ENCODE peak calls at places on chromosomes 4 and X, in four cellular contexts. O, S, Z and Y are unnamed samples. For H3K27me3, the result is how much of the 10 kb centered on the place peaks cover.

GRCh38 chrX:12496343-12496742 is 294.9 kb upstream of the PRPS2 start:
- DNase-seq in S (no peak), O (no peak), Z (no peak), Y (no peak)

GRCh38 chr4:76377481-76377901 is 43.5 kb downstream of the CCDC158 start:
- DNase-seq in S (no peak), O (no peak), Z (no peak), Y (no peak)

GRCh38 chr4:119656986-119657635 is 28.5 kb upstream of the PDE5A start:
- DNase-seq in O (no peak), Z (no peak), S (no peak), Y (no peak)

GRCh38 chr4:72971572-72971971 is 97.9 kb downstream of the COX18 start:
- DNase-seq in S (no peak), Z (no peak), O (no peak), Y (no peak)

GRCh38 chr4:69910016-69910782 is 20.7 kb upstream of the CSN1S1 start:
- DNase-seq in S (no peak), Z (no peak), O (no peak), Y (no peak)

GRCh38 chr4:120673696-120674095 is 248.8 kb downstream of the PRDM5 start:
- DNase-seq in Z (no peak), O (no peak), S (no peak), Y (no peak)

GRCh38 chr4:122540827-122541226 is 80.0 kb downstream of the IL21 start:
- DNase-seq in O (no peak), Z (no peak), S (no peak), Y (no peak)

GRCh38 chr4:30600246-30600645 is 119.9 kb upstream of the PCDH7 start:
- DNase-seq in O (no peak), Z (no peak), S (no peak), Y (no peak)

GRCh38 chr4:33270403-33270802 is 2550.2 kb downstream of the PCDH7 start:
- DNase-seq in O (no peak), Z (no peak), S (no peak), Y (no peak)

GRCh38 chrX:41474726-41475100 is 27.6 kb downstream of the NYX start:
- DNase-seq in Z (no peak), S (no peak), O (no peak), Y (no peak)

GRCh38 chrX:3346436-3347329 is at the start of gene MXRA5:
- DNase-seq in S (no peak), O (no peak), Z (no peak), Y (peak)

GRCh38 chr4:121462660-121463261 is 81.9 kb upstream of the QRFPR start:
- DNase-seq in Z (peak), O (peak), S (peak), Y (no peak)

GRCh38 chrX:2457289-2458133 is 43.3 kb downstream of the DHRSX start:
- DNase-seq in Z (peak), S (no peak), O (no peak), Y (no peak)

GRCh38 chrX:24282381-24283121 is 31.3 kb downstream of the SUPT20HL2 start:
- DNase-seq in O (no peak), Z (no peak), S (no peak), Y (no peak)

GRCh38 chr4:40980318-40980883 is 230.6 kb downstream of the NSUN7 start:
- DNase-seq in Z (no peak), S (no peak), O (no peak), Y (no peak)

GRCh38 chrX:4253092-4253491 is 539.6 kb upstream of the PRKX start:
- DNase-seq in Z (no peak), O (no peak), S (no peak), Y (no peak)

GRCh38 chrX:43448688-43449087 is 207.4 kb upstream of the MAOA start:
- DNase-seq in Z (no peak), S (no peak), O (no peak), Y (no peak)

GRCh38 chr4:153655928-153656327 is 28.2 kb upstream of the TLR2 start:
- DNase-seq in O (no peak), S (no peak), Z (no peak), Y (peak)
- TF ChIP-seq POLR2AphosphoS5 in O (no peak), S (no peak), Z (no peak), Y (peak)

GRCh38 chrX:54529559-54530357 is at the start of gene GNL3L:
- DNase-seq in S (peak), Z (peak), O (peak), Y (peak)

GRCh38 chrX:54529166-54529558 is 857 bp upstream of the GNL3L start:
- DNase-seq in Z (no peak), S (no peak), O (no peak), Y (no peak)

GRCh38 chrX:54534271-54534670 is 4.3 kb downstream of the GNL3L start:
- DNase-seq in Z (no peak), O (no peak), S (no peak), Y (no peak)

GRCh38 chrX:54530358-54530900 is 410 bp downstream of the GNL3L start:
- DNase-seq in O (no peak), S (no peak), Z (peak), Y (no peak)
- H3K27me3 ChIP-seq in O (under half), S (under half), Z (under half), Y (under half)

DNA sequence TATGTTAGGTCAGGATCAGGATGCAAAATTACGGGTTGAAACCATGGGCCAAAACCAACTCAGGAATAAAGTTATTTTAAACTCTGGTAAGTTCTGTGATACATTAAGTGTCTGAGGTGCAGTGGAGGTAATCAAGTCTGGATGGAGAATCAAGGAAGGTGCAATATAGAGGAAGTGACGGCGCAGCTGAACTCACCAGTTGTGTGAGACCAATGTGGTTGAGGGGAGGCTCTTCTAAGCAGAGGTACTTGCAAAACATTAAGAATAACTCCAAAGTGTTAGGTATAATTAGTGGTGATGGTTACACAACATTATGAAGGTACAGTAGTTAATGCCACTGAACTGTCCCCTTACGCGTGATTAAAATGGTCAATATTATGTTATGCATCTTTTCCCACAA is 19.7 kb downstream of the GAB3 start:
- DNase-seq in S (no peak), Z (no peak), O (no peak), Y (no peak)
- H3K27ac ChIP-seq in S (peak), Z (no peak), O (peak), Y (peak)

DNA sequence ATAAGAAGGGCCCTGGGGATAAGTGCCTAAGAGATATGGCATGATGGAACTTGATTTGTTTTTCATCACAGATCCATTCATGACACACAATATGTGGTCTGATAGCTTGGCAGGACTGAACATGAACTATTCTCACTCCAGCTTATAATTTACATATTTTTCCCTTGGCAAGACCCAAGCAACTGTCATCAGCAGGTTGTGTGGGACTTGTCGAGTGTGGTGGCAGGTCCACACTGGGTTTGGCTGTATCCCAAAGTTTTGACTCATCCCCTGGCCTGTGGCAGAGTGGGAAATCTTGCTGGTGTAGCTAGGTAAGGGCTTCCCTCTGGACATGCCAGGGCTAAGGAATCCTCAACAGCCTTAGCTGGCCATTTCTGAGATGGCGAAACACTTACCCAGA is 81.0 kb upstream of the STIM2 start:
- DNase-seq in S (no peak), O (no peak), Z (no peak), Y (no peak)
- TF ChIP-seq POLR2AphosphoS5 in S (no peak), O (no peak), Z (no peak), Y (no peak)

GRCh38 chrX:129659861-129660260 is 5.1 kb upstream of the APLN start:
- DNase-seq in S (no peak), Z (no peak), O (no peak), Y (no peak)

GRCh38 chrX:129655547-129656248 is 942 bp upstream of the APLN start:
- DNase-seq in S (no peak), Z (no peak), O (no peak), Y (no peak)

GRCh38 chrX:129661369-129661768 is 6.6 kb upstream of the APLN start:
- DNase-seq in Z (no peak), S (no peak), O (no peak), Y (no peak)

GRCh38 chrX:129658429-129658828 is 3.7 kb upstream of the APLN start:
- DNase-seq in Z (no peak), O (no peak), S (no peak), Y (no peak)

DNA sequence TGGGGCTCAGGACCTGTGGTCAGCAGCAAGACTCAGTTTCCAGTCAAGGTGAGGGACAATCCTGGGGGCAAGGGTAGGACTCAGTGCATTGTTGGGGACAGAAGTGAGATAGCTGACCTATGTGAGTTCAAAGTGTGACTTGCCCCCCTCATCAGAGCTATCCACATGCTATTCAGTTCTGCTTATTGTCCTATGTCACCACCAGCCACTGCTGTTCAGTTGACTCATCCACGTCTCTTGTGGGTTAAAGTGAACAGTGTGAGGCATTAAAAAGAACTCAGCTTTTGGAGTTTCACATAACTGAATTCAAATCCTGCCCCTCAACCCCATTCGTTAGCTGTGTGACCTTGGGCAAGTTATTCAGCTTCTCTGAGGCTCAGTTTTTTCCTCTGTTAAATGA is 4.4 kb upstream of the APLN start:
- DNase-seq in Z (no peak), O (no peak), S (no peak), Y (no peak)
- H3K27me3 ChIP-seq in Z (under half), O (under half), S (under half), Y (under half)

DNA sequence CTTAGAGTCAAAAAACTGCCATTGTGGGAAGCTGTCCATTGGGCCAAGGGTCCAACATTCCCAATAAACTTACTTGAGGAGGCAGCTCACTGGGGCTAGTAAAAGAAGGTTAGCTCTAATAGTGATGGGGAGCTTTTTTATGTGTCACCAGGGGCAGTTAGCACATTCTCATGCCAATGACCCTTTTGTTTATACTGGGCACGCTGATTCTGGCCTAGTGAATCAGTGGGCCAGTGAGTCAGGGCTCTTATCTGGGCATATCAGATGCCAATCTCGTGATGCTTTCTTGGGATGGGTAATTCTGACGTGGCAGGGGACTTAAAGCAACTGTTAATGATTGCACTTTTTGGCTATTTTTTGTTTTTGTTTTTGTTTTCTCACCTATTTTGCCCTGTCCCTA is 27.8 kb downstream of the TCEAL1 start:
- DNase-seq in O (no peak), S (peak), Z (no peak), Y (no peak)
- H3K27ac ChIP-seq in O (no peak), S (peak), Z (no peak), Y (no peak)

DNA sequence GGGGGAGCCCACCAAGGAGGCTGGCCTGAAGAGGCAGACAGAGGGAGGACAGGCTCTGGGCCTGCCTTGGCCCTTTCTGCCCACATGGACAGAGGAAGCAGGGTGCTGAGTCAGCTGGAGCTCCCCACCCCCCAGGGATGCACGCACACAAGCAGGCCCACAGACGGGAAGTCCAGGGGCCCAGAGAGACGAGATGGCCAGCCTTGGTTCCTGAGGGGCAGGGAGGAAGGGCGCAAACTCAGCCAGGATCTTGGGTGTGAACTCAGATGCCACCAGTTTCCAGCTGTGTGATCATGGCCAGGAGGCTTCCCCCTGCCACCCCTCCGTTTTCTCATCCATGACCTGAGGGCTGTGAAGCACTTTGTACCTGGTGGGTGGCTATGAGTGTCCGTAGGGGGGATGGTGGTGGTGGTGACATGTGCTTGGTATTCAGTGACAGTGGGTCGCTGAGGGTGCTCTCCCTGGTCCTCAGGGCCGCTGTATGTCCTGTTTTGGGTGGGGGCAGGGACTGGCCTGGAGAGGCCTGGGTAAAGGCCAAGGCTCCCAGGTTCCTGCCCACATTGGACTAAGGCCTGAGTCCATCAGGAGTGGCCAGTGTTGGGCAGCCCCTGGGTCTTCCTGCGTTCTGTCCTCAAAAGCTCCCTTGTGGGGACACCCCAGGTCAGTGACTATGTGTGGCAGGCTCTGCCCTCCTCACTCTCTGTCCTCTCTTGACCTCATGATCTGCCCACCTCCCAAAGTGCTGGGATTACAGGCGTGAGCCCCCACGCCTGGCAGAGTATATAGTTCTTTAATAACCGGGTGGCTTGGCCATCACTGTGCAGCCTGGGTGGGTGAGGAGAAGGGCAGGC is 2.0 kb downstream of the SH3BP2 start:
- DNase-seq in S (no peak), Z (no peak), O (peak), Y (no peak)
- TF ChIP-seq POLR2AphosphoS5 in S (no peak), Z (no peak), O (no peak), Y (peak)

DNA sequence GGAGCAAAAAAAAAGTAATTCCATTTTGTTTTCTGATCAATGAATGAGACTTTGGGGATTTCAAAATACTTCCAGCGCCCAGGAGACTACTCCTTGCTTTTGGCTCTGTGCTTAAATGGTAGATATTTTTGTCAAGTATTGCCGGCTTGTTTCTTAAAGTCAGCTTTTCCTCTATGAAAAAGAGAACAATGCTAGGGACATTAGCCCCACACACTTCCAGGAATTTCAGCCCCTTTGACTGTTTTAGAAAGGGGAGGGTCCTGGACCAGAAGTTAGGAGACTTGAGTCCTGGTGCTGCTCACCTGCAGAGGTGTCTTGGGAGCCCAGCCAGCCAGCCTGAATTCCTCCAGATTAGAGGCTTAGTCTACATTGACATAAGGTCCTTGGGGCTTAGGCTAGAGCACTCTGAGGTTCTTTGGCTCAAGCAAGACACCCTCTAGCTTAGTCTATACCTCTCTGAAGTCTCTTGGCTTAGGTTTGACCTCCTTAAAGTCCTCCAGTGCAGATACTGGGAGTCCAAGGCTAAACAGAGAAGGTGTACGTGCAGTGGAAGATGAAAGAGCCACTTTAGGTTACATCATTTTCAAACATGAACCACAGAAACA is 1.6 kb upstream of the SETD7 start:
- DNase-seq in S (no peak), O (no peak), Z (no peak), Y (peak)
- H3K27me3 ChIP-seq in S (under half), O (under half), Z (half or more), Y (under half)